ENCODE peak calls at places on chromosome 6, in seven cellular contexts. X, M, Y, G, R, Q and K are unnamed samples.
A peak's percentile ranks its signal among the peaks of the same experiment; 100 is the strongest.

GRCh38 chr6:71289039-71289801 is 609 bp downstream of the OGFRL1 start:
- DNase-seq in R (peak; percentile 39), G (peak; percentile 25), M (no peak), Y (no peak), X (peak; percentile 27), Q (no peak), K (peak; percentile 67)

GRCh38 chr6:45617441-45617840 is 239.7 kb upstream of the SUPT3H start:
- DNase-seq in X (no peak), Q (no peak), Y (no peak), G (no peak), R (no peak), M (no peak), K (no peak)

GRCh38 chr6:2938632-2939083 is 32.7 kb downstream of the SERPINB6 start:
- DNase-seq in Y (no peak), G (no peak), Q (no peak), X (no peak), M (no peak), R (no peak), K (peak; percentile 53)

GRCh38 chr6:159075506-159076100 is 30.8 kb upstream of the TAGAP start:
- DNase-seq in Q (no peak), G (no peak), Y (no peak), X (no peak), M (no peak), R (no peak), K (no peak)

GRCh38 chr6:169145991-169146501 is 107.6 kb downstream of the THBS2 start:
- DNase-seq in M (no peak), Y (no peak), X (no peak), G (no peak), R (no peak), Q (peak; percentile 56), K (no peak)

GRCh38 chr6:11324453-11325023 is 92.1 kb upstream of the NEDD9 start:
- DNase-seq in R (no peak), M (no peak), X (no peak), Q (no peak), Y (peak; percentile 55), G (peak; percentile 30), K (peak; percentile 79)

GRCh38 chr6:109526905-109527628 is 44.0 kb upstream of the ZBTB24 start:
- DNase-seq in Y (peak; percentile 26), G (peak; percentile 41), M (no peak), R (peak; percentile 64), Q (no peak), X (peak; percentile 33), K (peak; percentile 69)

GRCh38 chr6:52995913-52996685 is 1.0 kb upstream of the GSTA4 start:
- DNase-seq in G (peak; percentile 32), X (peak; percentile 42), Q (no peak), M (no peak), R (peak; percentile 60), Y (no peak), K (peak; percentile 81)

GRCh38 chr6:7848229-7848628 is 62.4 kb downstream of the TXNDC5 start:
- DNase-seq in X (no peak), R (no peak), Q (no peak), G (no peak), Y (no peak), M (no peak), K (no peak)